ENCODE peak calls at places on chromosomes 16 and 17, in six cellular contexts. B is memory B cell; S is stimulated activated CD8-positive, alpha-beta memory T cell treated with anti-CD3 and anti-CD28 coated beads, Interleukin-15, amount 100 ng/mL, for 24 hours; L is HT-29; D is M059J; I is GM03348. H is an unnamed sample.

GRCh38 chr17:72462814-72463213 is 342.0 kb downstream of the SOX9 start:
- DNase-seq in B (no peak), S (no peak), L (no peak), D (peak), I (no peak), H (no peak)

GRCh38 chr17:44829558-44830358 is at the start of gene GJC1:
- DNase-seq in B (peak), S (no peak), L (no peak), D (peak), I (peak), H (no peak)

GRCh38 chr17:58402679-58403078 is 14.7 kb downstream of the RNF43 start:
- DNase-seq in B (no peak), S (no peak), L (peak), D (peak), I (peak), H (no peak)

GRCh38 chr17:61205931-61206330 is 193.7 kb upstream of the TBX2 start:
- DNase-seq in B (no peak), S (no peak), L (no peak), D (peak), I (no peak), H (no peak)

GRCh38 chr16:59330030-59330670 is 596.0 kb upstream of the GOT2 start:
- DNase-seq in B (no peak), S (no peak), L (no peak), D (no peak), I (peak), H (no peak)

GRCh38 chr17:5249615-5250014 is 15.0 kb upstream of the SCIMP start:
- DNase-seq in B (peak), S (no peak), L (peak), D (peak), I (peak), H (no peak)

GRCh38 chr17:38897671-38898290 is 27.6 kb upstream of the LASP1NB start:
- DNase-seq in B (no peak), S (no peak), L (peak), D (peak), I (no peak), H (no peak)

GRCh38 chr17:1580979-1581676 is 18.5 kb upstream of the PITPNA start:
- DNase-seq in B (no peak), S (no peak), L (peak), D (no peak), I (no peak), H (no peak)

GRCh38 chr17:36722121-36722902 is 120.9 kb downstream of the MRM1 start:
- DNase-seq in B (peak), S (peak), L (no peak), D (peak), I (peak), H (peak)

GRCh38 chr16:51113254-51114125 is 37.6 kb downstream of the SALL1 start:
- DNase-seq in B (no peak), S (no peak), L (no peak), D (no peak), I (no peak), H (no peak)

GRCh38 chr17:46978489-46979022 is 497 bp downstream of the RPRML start:
- DNase-seq in B (no peak), S (no peak), L (no peak), D (peak), I (peak), H (no peak)

GRCh38 chr17:13182450-13182849 is 164.6 kb upstream of the ELAC2 start:
- DNase-seq in B (no peak), S (no peak), L (no peak), D (no peak), I (no peak), H (no peak)

GRCh38 chr17:64240741-64241347 is 22.2 kb downstream of the TEX2 start:
- DNase-seq in B (no peak), S (no peak), L (no peak), D (peak), I (peak), H (no peak)

H was measured in GM18507.